ENCODE peak calls at places on chromosomes 6 and 20, in five cellular contexts. K is uterus; E is CD8-positive, alpha-beta T cell; U is BJ; S is AG10803. A is an unnamed sample.

GRCh38 chr20:20571068-20571780 is 141.2 kb downstream of the RALGAPA2 start:
- DNase-seq in K (no peak), E (no peak), U (no peak), S (no peak), A (no peak)

GRCh38 chr6:118316796-118317384 is 231.2 kb upstream of the PLN start:
- DNase-seq in K (no peak), E (no peak), U (no peak), S (no peak), A (no peak)

GRCh38 chr20:10047427-10047826 is 12.6 kb downstream of the ANKEF1 start:
- DNase-seq in K (no peak), E (no peak), U (no peak), S (no peak), A (no peak)

GRCh38 chr20:15836634-15837033 is 736.6 kb downstream of the KIF16B start:
- DNase-seq in K (no peak), E (no peak), U (no peak), S (peak; percentile 10), A (no peak)

GRCh38 chr6:134537146-134537555 is 219.2 kb upstream of the SGK1 start:
- DNase-seq in K (no peak), E (no peak), U (peak; percentile 59), S (peak; percentile 90), A (peak; percentile 78)

GRCh38 chr20:6466065-6466810 is 301.2 kb upstream of the BMP2 start:
- DNase-seq in K (no peak), E (no peak), U (no peak), S (no peak), A (no peak)

GRCh38 chr6:5287205-5287965 is 26.1 kb downstream of the FARS2 start:
- DNase-seq in K (no peak), E (no peak), U (peak; percentile 51), S (peak; percentile 76), A (peak; percentile 67)

GRCh38 chr6:138503881-138504680 is 4.8 kb upstream of the NHSL1 start:
- DNase-seq in K (no peak), E (no peak), U (no peak), S (no peak), A (no peak)

GRCh38 chr6:154298297-154298696 is 58.3 kb downstream of the IPCEF1 start:
- DNase-seq in K (no peak), E (no peak), U (no peak), S (peak; percentile 15), A (peak; percentile 59)

GRCh38 chr6:167685654-167686053 is 141.1 kb upstream of the AFDN start:
- DNase-seq in K (no peak), E (no peak), U (no peak), S (no peak), A (no peak)

GRCh38 chr20:54068495-54068894 is 1.9 kb downstream of the BCAS1 start:
- DNase-seq in K (no peak), E (no peak), U (no peak), S (no peak), A (no peak)

GRCh38 chr20:57672164-57672563 is 37.7 kb downstream of the PMEPA1 start:
- DNase-seq in K (peak; percentile 45), E (no peak), U (no peak), S (peak; percentile 66), A (peak; percentile 17)

GRCh38 chr6:56787209-56787608 is 144.5 kb upstream of the DST start:
- DNase-seq in K (no peak), E (no peak), U (no peak), S (peak; percentile 67), A (no peak)

GRCh38 chr20:62205618-62206387 is 14.3 kb downstream of the HRH3 start:
- DNase-seq in K (no peak), E (no peak), U (no peak), S (no peak), A (no peak)

GRCh38 chr6:33080127-33081089 is 4.6 kb downstream of the HLA-DPB1 start:
- DNase-seq in K (peak; percentile 79), E (no peak), U (peak; percentile 4), S (peak; percentile 29), A (peak; percentile 14)

GRCh38 chr6:79947191-79948173 is at the start of gene ELOVL4:
- DNase-seq in K (peak; percentile 65), E (peak; percentile 64), U (peak; percentile 9), S (peak; percentile 69), A (peak; percentile 66)

GRCh38 chr6:36132221-36132895 is 2.0 kb downstream of the MAPK13 start:
- DNase-seq in K (no peak), E (no peak), U (no peak), S (no peak), A (no peak)

GRCh38 chr6:126767741-126768140 is 350.7 kb upstream of the RSPO3 start:
- DNase-seq in K (no peak), E (no peak), U (no peak), S (peak; percentile 35), A (peak; percentile 74)

GRCh38 chr6:89637960-89638319 is 607 bp downstream of the LYRM2 start:
- DNase-seq in K (no peak), E (peak; percentile 5), U (no peak), S (no peak), A (no peak)

GRCh38 chr6:1496836-1497592 is 107.6 kb downstream of the FOXF2 start:
- DNase-seq in K (no peak), E (no peak), U (no peak), S (no peak), A (no peak)

GRCh38 chr6:87344513-87344912 is at the start of gene C6orf163:
- DNase-seq in K (no peak), E (no peak), U (no peak), S (no peak), A (no peak)

GRCh38 chr6:117399924-117400323 is 25.8 kb downstream of the ROS1 start:
- DNase-seq in K (no peak), E (no peak), U (no peak), S (no peak), A (peak; percentile 26)

GRCh38 chr20:46636981-46637860 is 14.0 kb downstream of the SLC13A3 start:
- DNase-seq in K (no peak), E (no peak), U (no peak), S (no peak), A (no peak)

GRCh38 chr6:32060966-32061655 is 22.9 kb downstream of the CYP21A2 start:
- DNase-seq in K (no peak), E (no peak), U (no peak), S (no peak), A (no peak)

GRCh38 chr6:162173448-162173847 is 554.1 kb downstream of the PRKN start:
- DNase-seq in K (no peak), E (no peak), U (no peak), S (no peak), A (no peak)

GRCh38 chr6:168884646-168885086 is 369.0 kb downstream of the THBS2 start:
- DNase-seq in K (peak; percentile 67), E (peak; percentile 83), U (no peak), S (peak; percentile 45), A (peak; percentile 58)

GRCh38 chr6:104789770-104790190 is 69.9 kb downstream of the HACE1 start:
- DNase-seq in K (no peak), E (no peak), U (no peak), S (peak; percentile 84), A (peak; percentile 55)

GRCh38 chr20:49890651-49891361 is 24.5 kb downstream of the SPATA2 start:
- DNase-seq in K (peak; percentile 43), E (no peak), U (no peak), S (no peak), A (no peak)

GRCh38 chr20:2872304-2873009 is 824 bp upstream of the PTPRA start:
- DNase-seq in K (peak; percentile 46), E (peak; percentile 80), U (no peak), S (peak; percentile 40), A (peak; percentile 43)

GRCh38 chr6:135537782-135538301 is 40.3 kb upstream of the AHI1 start:
- DNase-seq in K (no peak), E (peak; percentile 8), U (peak; percentile 18), S (peak; percentile 73), A (peak; percentile 82)

GRCh38 chr6:29976588-29977424 is 34.5 kb downstream of the HLA-A start:
- DNase-seq in K (peak; percentile 83), E (peak; percentile 64), U (no peak), S (peak; percentile 70), A (peak; percentile 68)

GRCh38 chr6:52130440-52130839 is 43.0 kb upstream of the PKHD1 start:
- DNase-seq in K (no peak), E (no peak), U (no peak), S (peak; percentile 36), A (peak; percentile 22)

GRCh38 chr6:52125572-52125971 is 38.2 kb upstream of the PKHD1 start:
- DNase-seq in K (no peak), E (no peak), U (no peak), S (no peak), A (no peak)

GRCh38 chr6:52126231-52126630 is 38.8 kb upstream of the PKHD1 start:
- DNase-seq in K (no peak), E (no peak), U (no peak), S (no peak), A (no peak)

GRCh38 chr6:52125139-52125538 is 37.7 kb upstream of the PKHD1 start:
- DNase-seq in K (no peak), E (no peak), U (no peak), S (no peak), A (no peak)

GRCh38 chr6:52127957-52128356 is 40.5 kb upstream of the PKHD1 start:
- DNase-seq in K (no peak), E (no peak), U (no peak), S (no peak), A (no peak)
- H3K4me3 ChIP-seq in K (no peak overlapping the region), E (no peak overlapping the region), U (no peak overlapping the region), S (no peak overlapping the region), A (no peak overlapping the region)

DNA sequence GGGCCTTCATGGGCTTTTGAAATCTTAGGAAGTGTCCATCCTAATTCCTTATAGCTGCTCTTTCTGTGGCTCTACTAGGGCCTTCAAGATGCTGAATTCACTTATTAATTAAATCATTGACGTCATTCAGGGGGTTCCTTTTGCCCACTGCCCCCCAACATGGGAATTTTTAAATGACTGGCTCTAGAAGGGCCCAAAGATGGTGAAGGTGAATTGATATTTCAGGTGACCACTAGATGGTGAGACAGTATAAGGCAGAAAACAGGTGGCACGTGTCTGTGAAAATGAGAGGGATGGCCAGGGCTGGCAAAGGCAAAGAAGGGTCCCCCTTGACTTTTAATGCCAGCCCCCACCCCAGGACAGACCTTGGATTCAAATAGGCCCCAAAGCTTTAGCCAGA is 11.8 kb downstream of the GNAS start:
- DNase-seq in K (no peak), E (no peak), U (no peak), S (no peak), A (no peak)
- TF ChIP-seq CTCF in K (no peak), E (peak; percentile 53), U (no peak), S (no peak), A (no peak)

GRCh38 chr20:63696628-63697356 is at the start of gene TNFRSF6B:
- DNase-seq in K (no peak), E (no peak), U (no peak), S (no peak), A (no peak)
- H3K4me3 ChIP-seq in K (no peak within 1 kb of the TSS), E (peak within 1 kb of the TSS; percentile 49), U (peak within 1 kb of the TSS; percentile 31), S (peak within 1 kb of the TSS; percentile 24), A (no peak within 1 kb of the TSS)

DNA sequence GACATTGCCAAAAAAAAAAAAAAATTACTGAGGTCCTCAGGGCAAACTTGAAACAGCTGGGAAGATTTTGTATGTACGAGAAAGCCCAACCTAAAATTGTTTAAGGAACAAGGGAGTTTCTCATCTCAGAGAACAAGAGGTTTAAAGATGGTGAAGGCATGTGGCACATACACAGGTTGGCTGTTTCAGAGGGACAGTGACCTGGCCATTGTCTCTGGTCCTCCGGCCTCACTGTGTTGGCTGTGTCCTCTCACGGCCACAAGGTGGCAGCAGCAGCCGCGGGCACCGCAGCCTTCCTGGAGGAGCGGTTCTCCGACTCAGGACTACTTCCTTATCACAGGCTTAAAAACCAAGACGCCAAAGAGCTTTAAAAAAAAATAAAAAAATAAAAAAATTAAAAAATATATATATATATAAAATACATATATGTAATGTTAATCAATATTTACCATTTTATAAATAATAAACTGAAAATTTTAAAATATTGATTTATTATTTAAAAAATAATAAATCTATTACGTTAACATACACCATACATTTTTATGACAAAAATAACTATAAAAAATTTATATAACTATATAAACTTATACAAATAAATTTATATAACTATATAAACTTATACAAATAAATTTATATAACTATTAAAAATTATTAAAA is 52.8 kb downstream of the GTF2H5 start:
- DNase-seq in K (peak; percentile 70), E (peak; percentile 72), U (no peak), S (peak; percentile 74), A (peak; percentile 82)
- TF ChIP-seq CTCF in K (peak; percentile 97), E (peak; percentile 99), U (peak; percentile 90), S (peak; percentile 92), A (peak; percentile 96)